ENCODE peak calls at places on chromosome 18, in eight cellular contexts. C is HCT116, W is HepG2, Y is SK-N-SH, T is endodermal cell, L is fibroblast of lung, P is endothelial cell of umbilical vein, G is PC-3. O is an unnamed sample.
A peak's percentile ranks its signal among the peaks of the same experiment; 100 is the strongest.

GRCh38 chr18:21361297-21361880 is 119.4 kb downstream of the GREB1L start:
- DNase-seq in G (no peak), T (peak; percentile 42), L (no peak), W (no peak), Y (no peak), C (peak; percentile 31), P (no peak), O (no peak)

GRCh38 chr18:43893001-43893637 is 615.8 kb upstream of the SYT4 start:
- DNase-seq in Y (no peak), C (no peak), L (peak; percentile 94), P (peak; percentile 91), G (peak; percentile 69), T (no peak), W (no peak), O (no peak)

GRCh38 chr18:14971461-14972185 is 223.7 kb downstream of the ANKRD30B start:
- DNase-seq in Y (no peak), P (peak; percentile 58), T (no peak), L (peak; percentile 20), G (peak; percentile 93), W (no peak), C (no peak), O (no peak)

GRCh38 chr18:48249841-48250240 is 159.3 kb downstream of the ZBTB7C start:
- DNase-seq in G (no peak), Y (no peak), L (no peak), T (no peak), W (no peak), P (no peak), C (no peak), O (no peak)

GRCh38 chr18:8758466-8758865 is 53.1 kb downstream of the MTCL1 start:
- DNase-seq in P (no peak), T (no peak), L (no peak), Y (no peak), C (no peak), G (no peak), W (no peak), O (no peak)

GRCh38 chr18:4101009-4101408 is 354.1 kb downstream of the DLGAP1 start:
- DNase-seq in W (no peak), G (no peak), Y (no peak), T (no peak), P (no peak), C (no peak), L (no peak), O (no peak)

GRCh38 chr18:12046751-12047335 is 46.8 kb upstream of the ANKRD62 start:
- DNase-seq in T (peak; percentile 72), Y (no peak), C (no peak), W (no peak), L (no peak), G (no peak), P (no peak), O (no peak)

GRCh38 chr18:48931680-48932461 is 18.9 kb downstream of the SMAD7 start:
- DNase-seq in P (peak; percentile 46), Y (no peak), C (no peak), W (no peak), T (no peak), G (no peak), L (no peak), O (no peak)

GRCh38 chr18:22541232-22541631 is 123.5 kb upstream of the CTAGE1 start:
- DNase-seq in T (no peak), P (no peak), Y (no peak), G (no peak), L (no peak), C (no peak), W (peak; percentile 5), O (no peak)

GRCh38 chr18:74284501-74285004 is 7.2 kb downstream of the CYB5A start:
- DNase-seq in P (peak; percentile 27), G (no peak), T (no peak), L (peak; percentile 42), Y (peak; percentile 39), C (no peak), W (no peak), O (no peak)
- H3K9ac ChIP-seq in P (no peak overlapping the region), G (no peak overlapping the region), T (no peak overlapping the region), L (no peak overlapping the region), Y (no peak overlapping the region), C (no peak overlapping the region), W (no peak overlapping the region), O (peak overlapping the region; percentile 57)

DNA sequence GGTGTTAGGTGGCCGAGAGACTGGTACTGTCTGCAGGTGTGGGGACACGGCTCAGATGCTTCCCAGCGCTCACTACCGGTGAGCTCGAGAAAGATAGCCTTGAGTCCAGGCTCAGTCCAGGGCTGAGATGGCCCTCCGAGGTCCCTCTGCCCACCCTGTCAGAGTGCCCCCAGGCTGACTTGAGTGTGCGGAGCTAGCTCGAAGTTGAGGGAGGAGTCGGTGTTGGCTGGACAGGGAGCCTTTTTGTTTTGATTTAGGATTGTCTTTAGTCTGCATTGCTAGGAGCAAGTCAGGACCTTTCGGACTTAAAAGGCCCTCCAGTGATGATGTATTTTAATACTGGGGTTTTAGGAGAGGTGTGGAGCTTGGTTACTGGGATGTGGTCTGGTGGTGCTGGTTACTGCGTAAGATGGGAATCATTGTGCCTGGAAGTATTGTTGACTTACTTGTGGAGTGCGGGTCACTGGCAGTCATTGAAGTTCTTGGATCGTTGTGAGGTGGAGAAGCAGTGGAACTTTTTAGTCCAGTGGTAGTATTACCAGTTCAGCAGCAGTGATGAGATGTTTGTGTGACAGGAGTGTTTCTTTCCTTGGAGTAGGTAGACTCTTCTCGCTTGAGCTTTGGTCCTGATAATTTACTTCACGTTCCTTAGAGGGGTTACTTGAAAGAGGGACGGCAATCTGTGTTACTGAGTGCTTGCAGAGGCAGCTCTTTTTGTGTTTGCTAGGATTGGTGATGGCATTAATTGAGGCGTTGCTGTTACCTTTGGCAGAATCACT is 624 bp downstream of the KIAA1328 start:
- DNase-seq in Y (no peak), P (no peak), T (no peak), C (no peak), W (peak; percentile 25), L (peak; percentile 32), G (peak; percentile 11), O (no peak)
- TF ChIP-seq CTCF in Y (peak; percentile 6), P (no peak), T (peak; percentile 18), C (peak; percentile 3), W (no peak), L (no peak), G (no peak), O (no peak)

GRCh38 chr18:77133920-77134496 is 1.4 kb upstream of the MBP start:
- DNase-seq in T (peak; percentile 66), W (peak; percentile 20), C (no peak), L (no peak), G (no peak), Y (peak; percentile 43), P (no peak), O (no peak)
- H3K9ac ChIP-seq in T (no peak overlapping the region), W (no peak overlapping the region), C (no peak overlapping the region), L (no peak overlapping the region), G (no peak overlapping the region), Y (no peak overlapping the region), P (no peak overlapping the region), O (no peak overlapping the region)

DNA sequence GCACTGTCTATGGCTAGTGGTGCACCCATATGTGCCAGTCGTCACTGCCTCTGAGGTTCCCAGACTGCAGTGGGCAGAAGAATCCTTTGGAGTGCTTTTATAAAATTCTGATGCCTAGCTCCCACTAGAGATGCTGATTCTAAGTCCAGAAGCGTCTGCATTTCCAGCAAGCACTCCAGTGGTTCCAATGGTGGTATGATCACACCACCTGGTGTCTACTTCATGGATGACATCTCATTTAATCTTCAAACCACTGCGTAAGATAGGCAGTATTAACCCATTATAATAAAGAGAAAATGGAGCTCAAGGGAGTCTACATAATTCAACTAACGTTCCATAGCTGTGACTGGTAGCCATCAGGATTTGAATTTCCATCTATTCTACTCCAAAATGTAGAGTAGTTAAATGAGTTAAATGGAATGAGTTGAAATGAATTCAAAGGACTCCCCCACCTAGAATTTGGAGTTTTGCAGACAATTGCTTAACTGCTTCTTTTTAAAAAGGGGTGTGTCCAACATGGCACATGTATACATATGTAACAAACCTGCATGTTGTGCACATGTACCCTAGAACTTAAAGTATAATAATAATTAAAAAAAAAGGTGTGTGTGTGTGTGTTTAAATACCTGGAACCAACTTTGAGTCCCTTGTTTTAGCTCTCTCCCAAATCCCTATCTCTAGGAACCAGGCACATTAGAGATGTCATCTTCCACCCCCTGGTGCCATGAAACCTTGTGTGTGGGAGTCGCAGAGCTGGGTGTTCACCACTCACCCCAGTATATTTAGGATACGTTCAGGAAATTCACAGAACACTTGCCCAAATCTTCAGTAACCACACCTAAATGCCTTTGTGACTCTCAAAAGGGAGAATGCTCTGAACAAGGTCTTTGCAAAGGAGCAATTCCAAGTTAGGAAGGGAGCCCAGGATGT is 14.1 kb downstream of the LAMA3 start:
- DNase-seq in T (no peak), W (peak; percentile 50), P (peak; percentile 80), C (peak; percentile 71), L (peak; percentile 77), Y (peak; percentile 67), G (peak; percentile 80), O (no peak)
- TF ChIP-seq CTCF in T (peak; percentile 74), W (peak; percentile 75), P (peak; percentile 35), C (peak; percentile 94), L (peak; percentile 61), Y (peak; percentile 70), G (peak; percentile 87), O (peak; percentile 8)

DNA sequence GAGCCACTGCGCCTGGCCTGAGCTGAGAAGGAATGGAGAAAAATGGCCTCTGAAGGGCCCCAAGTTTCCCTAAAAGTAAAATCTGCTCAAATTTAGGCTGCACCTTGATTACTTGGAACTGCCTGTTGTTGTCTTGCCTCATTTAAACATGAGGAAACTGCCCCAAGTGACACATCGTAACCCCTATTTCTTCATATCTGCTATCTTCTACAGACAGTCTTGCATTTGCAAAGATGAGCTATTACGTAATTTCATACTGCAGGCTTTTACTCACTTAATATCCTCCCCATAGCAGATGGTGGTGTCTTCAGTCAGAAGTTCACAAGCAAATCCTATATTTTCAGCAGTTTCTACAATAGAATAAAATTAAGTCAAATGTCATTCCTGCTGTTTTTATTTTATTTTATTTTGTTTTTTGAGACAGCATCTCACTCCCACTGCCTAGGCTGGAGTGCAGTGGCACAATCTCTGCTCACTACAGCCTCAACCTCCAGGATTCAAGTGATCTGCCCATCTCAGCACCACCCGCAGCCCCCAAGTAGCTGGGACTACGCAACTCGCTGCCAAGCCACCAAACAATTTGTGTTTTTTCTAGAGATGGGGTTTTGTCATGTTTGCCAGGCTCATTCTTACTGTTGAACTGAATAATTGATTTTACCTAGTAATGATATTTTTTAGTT is 45.3 kb upstream of the NARS1 start:
- DNase-seq in C (no peak), W (no peak), L (peak; percentile 79), T (no peak), Y (no peak), P (no peak), G (no peak), O (no peak)
- H3K9ac ChIP-seq in C (no peak overlapping the region), W (no peak overlapping the region), L (no peak overlapping the region), T (no peak overlapping the region), Y (no peak overlapping the region), P (no peak overlapping the region), G (no peak overlapping the region), O (no peak overlapping the region)